ENCODE peak calls at places on chromosomes 3 and 15, in four cellular contexts. K is stimulated activated naive CD8-positive, alpha-beta T cell treated with anti-CD3 and anti-CD28 coated beads, Interleukin-15, Interleukin-2, amounts not matched to agents 100 U/mL and 50 U/mL, for 24 hours; N is Right ventricle myocardium superior; W is GM19239. M is an unnamed sample.
A peak's percentile ranks its signal among the peaks of the same experiment; 100 is the strongest.

GRCh38 chr15:74275957-74276356 is 39.8 kb downstream of the CCDC33 start:
- DNase-seq in K (no peak), W (no peak), N (no peak), M (peak; percentile 3)

GRCh38 chr15:42576776-42577175 is 1.4 kb downstream of the STARD9 start:
- DNase-seq in N (no peak), W (no peak), K (no peak), M (no peak)

GRCh38 chr3:145893331-145893730 is 267.7 kb downstream of the PLOD2 start:
- DNase-seq in W (no peak), K (no peak), N (no peak), M (no peak)

GRCh38 chr3:53773586-53774368 is 72.4 kb downstream of the CHDH start:
- DNase-seq in W (peak; percentile 59), N (no peak), K (no peak), M (peak; percentile 85)

GRCh38 chr3:187382609-187383151 is 14.5 kb downstream of the RTP4 start:
- DNase-seq in K (no peak), W (no peak), N (no peak), M (peak; percentile 8)

GRCh38 chr3:62134061-62134496 is 239.3 kb downstream of the FEZF2 start:
- DNase-seq in N (peak; percentile 78), W (no peak), K (no peak), M (peak; percentile 27)

GRCh38 chr15:78006567-78007205 is 70.8 kb downstream of the TBC1D2B start:
- DNase-seq in K (no peak), W (no peak), N (peak; percentile 74), M (no peak)

GRCh38 chr3:53941174-53941573 is 49.5 kb upstream of the SELENOK start:
- DNase-seq in K (no peak), N (no peak), W (no peak), M (peak; percentile 78)

GRCh38 chr3:124520970-124521369 is 209.3 kb upstream of the UMPS start:
- DNase-seq in K (no peak), W (no peak), N (no peak), M (no peak)

GRCh38 chr3:30747771-30748281 is 141.4 kb downstream of the TGFBR2 start:
- DNase-seq in K (no peak), N (no peak), W (no peak), M (peak; percentile 83)

GRCh38 chr3:168801792-168802191 is 706.1 kb upstream of the GOLIM4 start:
- DNase-seq in N (no peak), K (no peak), W (no peak), M (peak; percentile 86)

GRCh38 chr15:69891070-69891491 is 206.6 kb downstream of the TLE3 start:
- DNase-seq in W (no peak), N (no peak), K (no peak), M (no peak)

GRCh38 chr15:78415284-78415683 is 22.7 kb upstream of the IREB2 start:
- DNase-seq in N (no peak), W (no peak), K (no peak), M (peak; percentile 26)

GRCh38 chr3:71721002-71721401 is 4.2 kb downstream of the EIF4E3 start:
- DNase-seq in K (no peak), W (no peak), N (no peak), M (no peak)

GRCh38 chr3:125052671-125053303 is 3.0 kb downstream of the HEG1 start:
- DNase-seq in K (no peak), W (no peak), N (no peak), M (peak; percentile 87)

GRCh38 chr15:66085128-66085527 is 168.4 kb downstream of the MEGF11 start:
- DNase-seq in K (peak; percentile 32), N (no peak), W (no peak), M (no peak)

GRCh38 chr3:107268461-107268860 is 108.8 kb upstream of the CCDC54 start:
- DNase-seq in K (no peak), W (no peak), N (no peak), M (no peak)

GRCh38 chr3:179929091-179929529 is 107.6 kb downstream of the PEX5L start:
- DNase-seq in N (no peak), W (peak; percentile 20), K (peak; percentile 51), M (peak; percentile 72)

GRCh38 chr3:126982522-126983175 is at the start of gene PLXNA1:
- DNase-seq in N (peak; percentile 89), W (peak; percentile 98), K (peak; percentile 85), M (peak; percentile 77)

GRCh38 chr3:38655708-38656300 is 6.3 kb upstream of the SCN5A start:
- DNase-seq in K (no peak), N (no peak), W (no peak), M (peak; percentile 57)